ENCODE peak calls at places on chromosomes 12 and 14, in six cellular contexts. B, L, N, H, I and X are unnamed samples.

GRCh38 chr12:113934060-113934829 is 31.9 kb downstream of the RBM19 start:
- DNase-seq in L (no peak), B (no peak), H (no peak), I (no peak), N (no peak), X (no peak)

GRCh38 chr14:59213368-59214315 is 25.2 kb downstream of the DAAM1 start:
- DNase-seq in B (no peak), L (no peak), I (no peak), H (no peak), N (no peak), X (no peak)

GRCh38 chr12:113361574-113362370 is 3.4 kb downstream of the PLBD2 start:
- DNase-seq in N (no peak), H (no peak), L (no peak), B (no peak), I (peak; percentile 39), X (no peak)

GRCh38 chr12:3492868-3493224 is 1.8 kb downstream of the PRMT8 start:
- DNase-seq in I (no peak), L (no peak), N (no peak), H (no peak), B (no peak), X (no peak)

GRCh38 chr12:62781136-62781880 is 153.6 kb downstream of the PPM1H start:
- DNase-seq in H (no peak), I (no peak), L (no peak), B (no peak), N (no peak), X (no peak)

GRCh38 chr14:68939893-68940613 is 39.0 kb downstream of the ACTN1 start:
- DNase-seq in L (no peak), B (peak; percentile 92), I (peak; percentile 91), N (peak; percentile 52), H (peak; percentile 70), X (peak; percentile 93)

GRCh38 chr12:60387356-60387755 is 791.5 kb downstream of the SLC16A7 start:
- DNase-seq in I (no peak), L (no peak), N (no peak), B (no peak), H (no peak), X (no peak)

GRCh38 chr12:47868552-47869031 is 36.2 kb downstream of the VDR start:
- DNase-seq in B (no peak), H (no peak), N (no peak), L (no peak), I (no peak), X (no peak)

GRCh38 chr14:37969511-37969979 is 238.2 kb upstream of the SSTR1 start:
- DNase-seq in I (no peak), L (no peak), H (no peak), N (no peak), B (no peak), X (no peak)

GRCh38 chr14:77032854-77033621 is 4.5 kb upstream of the IRF2BPL start:
- DNase-seq in L (peak; percentile 87), N (peak; percentile 94), B (peak; percentile 93), H (peak; percentile 95), I (peak; percentile 100), X (peak; percentile 99)
- TF ChIP-seq CTCF in L (no peak), N (no peak), B (peak; percentile 32), H (no peak), I (peak; percentile 26), X (no peak)

GRCh38 chr12:132040906-132041606 is 91.3 kb downstream of the EP400 start:
- DNase-seq in N (no peak), H (no peak), I (no peak), B (no peak), L (no peak), X (no peak)
- TF ChIP-seq CTCF in N (no peak), H (no peak), I (no peak), B (no peak), L (no peak), X (no peak)

GRCh38 chr12:20377750-20378149 is 9.4 kb downstream of the PDE3A start:
- DNase-seq in B (no peak), I (no peak), N (no peak), H (no peak), L (no peak), X (no peak)

GRCh38 chr12:20374775-20375174 is 6.4 kb downstream of the PDE3A start:
- DNase-seq in H (no peak), N (no peak), B (no peak), L (no peak), I (no peak), X (no peak)

GRCh38 chr12:20382117-20382516 is 13.8 kb downstream of the PDE3A start:
- DNase-seq in N (no peak), I (no peak), L (no peak), B (no peak), H (no peak), X (no peak)

GRCh38 chr12:20372326-20373097 is 4.2 kb downstream of the PDE3A start:
- DNase-seq in L (no peak), I (no peak), B (no peak), H (no peak), N (no peak), X (no peak)

DNA sequence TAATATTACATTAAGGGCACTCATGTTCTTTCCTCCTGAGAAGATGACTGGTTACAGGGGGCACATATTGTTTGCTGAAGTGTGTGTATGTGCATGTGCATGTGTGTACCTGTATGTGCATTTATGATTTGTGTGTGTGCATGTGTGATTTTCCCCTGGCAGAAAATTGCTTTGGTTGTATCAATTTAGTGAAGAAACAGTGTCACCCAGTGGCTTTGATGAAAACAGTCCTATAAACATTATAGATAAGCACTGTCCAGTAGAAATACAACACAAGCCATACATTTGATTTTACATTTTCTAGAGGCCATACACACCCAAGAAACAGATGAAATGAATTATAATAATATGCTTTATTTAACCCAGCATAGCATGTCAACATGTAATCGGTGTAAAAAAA is 8.6 kb downstream of the PDE3A start:
- DNase-seq in H (no peak), L (no peak), N (no peak), I (peak; percentile 58), B (no peak), X (peak; percentile 41)
- TF ChIP-seq CTCF in H (no peak), L (peak; percentile 51), N (no peak), I (peak; percentile 40), B (peak; percentile 33), X (peak; percentile 46)

GRCh38 chr12:72141381-72141780 is 130.8 kb upstream of the TRHDE start:
- DNase-seq in L (no peak), B (no peak), N (no peak), I (peak; percentile 3), H (no peak), X (no peak)
- TF ChIP-seq CTCF in L (no peak), B (peak; percentile 34), N (no peak), I (peak; percentile 2), H (no peak), X (no peak)

GRCh38 chr14:72524230-72524629 is 369.7 kb downstream of the DPF3 start:
- DNase-seq in B (no peak), L (no peak), N (no peak), H (no peak), I (no peak), X (no peak)

GRCh38 chr14:72527591-72527990 is 366.3 kb downstream of the DPF3 start:
- DNase-seq in B (no peak), L (no peak), H (no peak), I (no peak), N (no peak), X (no peak)

GRCh38 chr14:72522847-72523246 is 371.1 kb downstream of the DPF3 start:
- DNase-seq in I (no peak), B (no peak), N (no peak), H (no peak), L (no peak), X (no peak)

GRCh38 chr14:72523397-72524157 is 370.3 kb downstream of the DPF3 start:
- DNase-seq in N (no peak), L (no peak), I (peak; percentile 71), B (no peak), H (no peak), X (no peak)

DNA sequence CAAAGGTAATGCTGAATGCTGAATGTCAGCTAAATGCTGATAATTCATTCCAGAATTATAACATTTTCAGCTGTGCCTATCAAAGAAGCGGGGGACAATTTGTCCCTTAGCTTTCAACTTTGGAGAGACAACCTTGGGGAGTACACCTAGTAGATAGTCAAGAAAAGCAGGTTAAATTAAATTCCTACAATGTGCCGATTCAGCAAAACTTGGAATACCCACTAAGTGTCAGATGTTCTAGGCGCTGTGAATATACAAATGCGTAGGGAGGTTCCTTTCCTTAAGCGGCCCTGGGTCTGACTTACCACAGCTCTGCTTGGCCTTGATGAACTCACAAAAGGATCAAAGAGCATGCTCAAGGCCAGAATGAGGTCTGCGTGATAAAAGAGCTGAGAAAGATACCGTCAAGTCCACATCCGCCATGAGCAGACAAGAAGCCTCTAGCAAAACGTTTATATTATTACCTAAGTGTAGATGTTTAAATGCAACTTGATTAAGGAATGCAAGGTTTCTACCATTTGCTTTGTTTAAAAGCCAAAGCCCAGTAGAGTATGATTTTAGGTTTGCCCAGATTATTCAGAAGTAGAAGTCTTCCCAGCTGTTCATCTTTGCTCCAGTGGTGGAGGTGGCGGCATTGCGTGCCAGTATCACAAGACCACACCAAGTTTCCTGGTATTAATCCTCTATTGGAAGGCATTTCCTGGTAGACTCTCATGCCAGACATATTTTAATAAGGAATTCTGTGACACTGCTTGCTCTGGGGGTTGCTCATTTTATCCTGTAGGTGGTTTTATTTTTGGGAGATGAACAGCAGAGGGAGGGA is 368.6 kb downstream of the DPF3 start:
- DNase-seq in I (peak; percentile 45), B (no peak), H (no peak), N (no peak), L (no peak), X (no peak)
- TF ChIP-seq CTCF in I (no peak), B (no peak), H (no peak), N (no peak), L (no peak), X (no peak)

GRCh38 chr14:24136684-24137528 is 912 bp downstream of the PSME1 start:
- DNase-seq in I (no peak), H (no peak), N (no peak), L (no peak), B (no peak), X (no peak)

GRCh38 chr14:24133730-24134129 is 2.3 kb upstream of the PSME1 start:
- DNase-seq in B (no peak), N (no peak), L (no peak), H (no peak), I (no peak), X (no peak)

GRCh38 chr14:24135584-24135833 is 485 bp upstream of the PSME1 start:
- DNase-seq in I (no peak), B (no peak), H (no peak), N (no peak), L (no peak), X (no peak)

GRCh38 chr14:24137529-24138395 is 1.8 kb downstream of the PSME1 start:
- DNase-seq in I (no peak), B (no peak), N (no peak), L (no peak), H (no peak), X (no peak)

GRCh38 chr14:24135834-24136683 is at the start of gene PSME1:
- DNase-seq in B (peak; percentile 32), I (peak; percentile 77), N (peak; percentile 96), H (peak; percentile 94), L (peak; percentile 93), X (peak; percentile 93)
- TF ChIP-seq CTCF in B (no peak), I (no peak), N (no peak), H (no peak), L (no peak), X (no peak)